ENCODE peak calls at places on chromosomes 6 and 20, in four cellular contexts. One of them, this sample, is unnamed.

GRCh38 chr6:47677381-47678100 is 20.8 kb upstream of the ADGRF4 start:
- DNase-seq in BJ: no peak
- DNase-seq in right cardiac atrium: no peak
- DNase-seq in prostate gland: no peak
- DNase-seq in this sample: no peak

GRCh38 chr20:57070296-57070695 is 196.1 kb downstream of the BMP7 start:
- DNase-seq in BJ: no peak
- DNase-seq in prostate gland: no peak
- DNase-seq in right cardiac atrium: no peak
- DNase-seq in this sample: no peak

GRCh38 chr6:169420912-169421543 is 167.4 kb upstream of the THBS2 start:
- DNase-seq in BJ: no peak
- DNase-seq in prostate gland: no peak
- DNase-seq in right cardiac atrium: no peak
- DNase-seq in this sample: peak; percentile 55

GRCh38 chr6:105424177-105424783 is 21.4 kb upstream of the PREP start:
- DNase-seq in BJ: no peak
- DNase-seq in prostate gland: no peak
- DNase-seq in right cardiac atrium: no peak
- DNase-seq in this sample: peak; percentile 23

GRCh38 chr6:7701212-7701834 is 24.6 kb upstream of the BMP6 start:
- DNase-seq in BJ: no peak
- DNase-seq in right cardiac atrium: no peak
- DNase-seq in prostate gland: no peak
- DNase-seq in this sample: no peak

GRCh38 chr6:137731960-137732616 is 135.0 kb upstream of the TNFAIP3 start:
- DNase-seq in BJ: no peak
- DNase-seq in prostate gland: peak; percentile 51
- DNase-seq in right cardiac atrium: no peak
- DNase-seq in this sample: no peak

GRCh38 chr20:54345301-54345724 is 130.1 kb upstream of the DOK5 start:
- DNase-seq in right cardiac atrium: no peak
- DNase-seq in prostate gland: no peak
- DNase-seq in BJ: peak; percentile 64
- DNase-seq in this sample: peak; percentile 84

GRCh38 chr6:167855825-167856425 is 29.2 kb downstream of the AFDN start:
- DNase-seq in prostate gland: no peak
- DNase-seq in BJ: peak; percentile 57
- DNase-seq in right cardiac atrium: no peak
- DNase-seq in this sample: peak; percentile 74

GRCh38 chr6:156658186-156658585 is 119.0 kb upstream of the ARID1B start:
- DNase-seq in right cardiac atrium: peak; percentile 66
- DNase-seq in BJ: peak; percentile 78
- DNase-seq in prostate gland: peak; percentile 24
- DNase-seq in this sample: no peak

GRCh38 chr6:170221052-170221752 is 69.7 kb downstream of the DLL1 start:
- DNase-seq in right cardiac atrium: no peak
- DNase-seq in prostate gland: peak; percentile 1
- DNase-seq in BJ: no peak
- DNase-seq in this sample: no peak

GRCh38 chr20:62104234-62104789 is 18.0 kb upstream of the LSM14B start:
- DNase-seq in BJ: no peak
- DNase-seq in prostate gland: no peak
- DNase-seq in right cardiac atrium: peak; percentile 22
- DNase-seq in this sample: no peak

GRCh38 chr6:138227316-138227781 is 9.1 kb upstream of the PBOV1 start:
- DNase-seq in prostate gland: peak; percentile 48
- DNase-seq in right cardiac atrium: no peak
- DNase-seq in BJ: no peak
- DNase-seq in this sample: no peak

GRCh38 chr6:161080263-161080970 is 88.8 kb downstream of the MAP3K4 start:
- DNase-seq in prostate gland: no peak
- DNase-seq in right cardiac atrium: no peak
- DNase-seq in BJ: no peak
- DNase-seq in this sample: no peak

GRCh38 chr6:47094351-47094925 is 52.3 kb upstream of the ADGRF1 start:
- DNase-seq in prostate gland: peak; percentile 26
- DNase-seq in BJ: no peak
- DNase-seq in right cardiac atrium: no peak
- DNase-seq in this sample: peak; percentile 73

GRCh38 chr6:44192428-44193041 is 24.2 kb upstream of the MYMX start:
- DNase-seq in right cardiac atrium: no peak
- DNase-seq in prostate gland: no peak
- DNase-seq in BJ: no peak
- DNase-seq in this sample: no peak

GRCh38 chr20:19757487-19757972 is 528 bp upstream of the RIN2 start:
- DNase-seq in BJ: no peak
- DNase-seq in right cardiac atrium: peak; percentile 97
- DNase-seq in prostate gland: peak; percentile 62
- DNase-seq in this sample: peak; percentile 80

GRCh38 chr6:166578536-166579233 is 7.8 kb downstream of the RAMACL start:
- DNase-seq in right cardiac atrium: no peak
- DNase-seq in BJ: no peak
- DNase-seq in prostate gland: no peak
- DNase-seq in this sample: no peak

GRCh38 chr6:75065524-75065923 is 140.3 kb downstream of the COL12A1 start:
- DNase-seq in prostate gland: no peak
- DNase-seq in right cardiac atrium: peak; percentile 62
- DNase-seq in BJ: no peak
- DNase-seq in this sample: no peak

GRCh38 chr6:153852034-153852433 is 187.0 kb upstream of the OPRM1 start:
- DNase-seq in right cardiac atrium: no peak
- DNase-seq in BJ: no peak
- DNase-seq in prostate gland: no peak
- DNase-seq in this sample: no peak